ENCODE peak calls at places on chromosomes 7 and 10, in nine cellular contexts. S is GM12865, L is neural progenitor cell, N is foreskin fibroblast, Z is left ventricle myocardium inferior, C is astrocyte of the spinal cord, W is SK-N-SH, E is IMR-90, U is ovary. T is an unnamed sample.

GRCh38 chr7:13682626-13683025 is 306.8 kb downstream of the ETV1 start:
- DNase-seq in U (no peak), L (no peak), E (no peak), N (no peak), C (no peak), Z (no peak), S (no peak), W (no peak), T (no peak)

GRCh38 chr10:133461027-133461426 is 7.3 kb downstream of the SCART1 start:
- DNase-seq in Z (no peak), C (no peak), S (no peak), U (no peak), N (no peak), W (no peak), L (no peak), E (no peak), T (no peak)

GRCh38 chr7:121547341-121548092 is 151.4 kb upstream of the FAM3C start:
- DNase-seq in W (peak), E (peak), U (no peak), L (peak), N (peak), Z (no peak), C (peak), S (peak), T (no peak)

GRCh38 chr10:130018253-130018652 is 54.2 kb upstream of the EBF3 start:
- DNase-seq in Z (no peak), W (no peak), U (no peak), N (peak), C (peak), S (no peak), L (no peak), E (peak), T (no peak)

GRCh38 chr10:93198401-93199175 is 124.9 kb downstream of the CYP26A1 start:
- DNase-seq in C (no peak), W (no peak), E (peak), L (peak), U (peak), S (no peak), Z (no peak), N (peak), T (no peak)

GRCh38 chr7:128872394-128872824 is 9.8 kb downstream of the ATP6V1F start:
- DNase-seq in L (no peak), C (no peak), U (no peak), E (no peak), Z (no peak), S (no peak), N (no peak), W (no peak), T (no peak)

GRCh38 chr7:74027683-74028320 is at the start of gene ELN:
- DNase-seq in L (peak), S (no peak), N (peak), Z (peak), W (peak), U (peak), E (peak), C (no peak), T (no peak)

GRCh38 chr10:28544058-28544457 is 11.1 kb downstream of the WAC start:
- DNase-seq in U (no peak), W (no peak), C (no peak), N (no peak), S (no peak), L (no peak), E (no peak), Z (no peak), T (no peak)

GRCh38 chr10:79071535-79071923 is 2.8 kb downstream of the ZMIZ1 start:
- DNase-seq in S (no peak), W (no peak), U (no peak), E (no peak), Z (no peak), N (no peak), L (no peak), C (no peak), T (no peak)

GRCh38 chr10:13158401-13158800 is 3.0 kb upstream of the MCM10 start:
- DNase-seq in W (no peak), C (no peak), E (no peak), U (peak), N (no peak), S (no peak), L (peak), Z (no peak), T (no peak)

GRCh38 chr7:98493379-98493778 is 92.5 kb upstream of the BAIAP2L1 start:
- DNase-seq in N (no peak), W (no peak), L (no peak), U (no peak), E (no peak), S (no peak), Z (no peak), C (no peak), T (no peak)

GRCh38 chr7:108008827-108009226 is 5.9 kb upstream of the LAMB1 start:
- DNase-seq in S (no peak), N (no peak), U (no peak), E (no peak), C (no peak), L (no peak), Z (no peak), W (no peak), T (no peak)

GRCh38 chr7:77696643-77697534 is 630 bp downstream of the RSBN1L start:
- DNase-seq in U (peak), S (peak), Z (peak), C (peak), L (peak), E (peak), W (peak), N (peak), T (peak)

GRCh38 chr7:26101471-26102151 is 50.4 kb upstream of the NFE2L3 start:
- DNase-seq in S (peak), E (no peak), U (no peak), W (no peak), C (no peak), L (peak), Z (no peak), N (no peak), T (peak)

GRCh38 chr7:116142374-116142773 is 68.0 kb upstream of the TES start:
- DNase-seq in S (no peak), U (no peak), E (no peak), L (no peak), N (no peak), Z (no peak), C (no peak), W (no peak), T (no peak)

GRCh38 chr7:122791959-122792545 is 89.3 kb upstream of the RNF148 start:
- DNase-seq in S (no peak), Z (no peak), W (no peak), U (no peak), N (no peak), C (no peak), L (peak), E (no peak), T (no peak)

GRCh38 chr7:5429253-5429856 is 5.7 kb upstream of the TNRC18 start:
- DNase-seq in S (no peak), N (peak), C (peak), Z (peak), L (peak), W (no peak), U (peak), E (peak), T (no peak)

GRCh38 chr10:60883187-60883586 is 60.8 kb downstream of the RHOBTB1 start:
- DNase-seq in Z (no peak), L (peak), C (peak), E (peak), U (no peak), W (peak), N (peak), S (peak), T (peak)

GRCh38 chr10:117254338-117254737 is 13.4 kb downstream of the SLC18A2 start:
- DNase-seq in S (no peak), N (no peak), W (no peak), Z (no peak), C (no peak), U (no peak), L (no peak), E (no peak), T (no peak)

GRCh38 chr10:6124666-6125065 is 35.8 kb downstream of the RBM17 start:
- DNase-seq in W (no peak), Z (peak), L (no peak), S (no peak), C (no peak), N (no peak), E (no peak), U (peak), T (no peak)

GRCh38 chr7:28984631-28985030 is 26.5 kb upstream of the TRIL start:
- DNase-seq in Z (peak), E (peak), W (peak), L (peak), U (no peak), S (no peak), N (peak), C (peak), T (no peak)

GRCh38 chr7:38660427-38661099 is 29.4 kb upstream of the AMPH start:
- DNase-seq in W (peak), L (peak), C (peak), U (no peak), E (peak), S (peak), Z (no peak), N (peak), T (peak)

GRCh38 chr7:157542669-157543021 is 205.8 kb downstream of the DNAJB6 start:
- DNase-seq in Z (no peak), U (no peak), W (no peak), C (no peak), E (no peak), S (no peak), N (no peak), L (no peak), T (no peak)

GRCh38 chr7:46360255-46360654 is 439.2 kb upstream of the IGFBP3 start:
- DNase-seq in E (no peak), N (no peak), Z (no peak), S (no peak), C (no peak), U (no peak), W (no peak), L (peak), T (no peak)

GRCh38 chr10:111360260-111360925 is 283.6 kb downstream of the ADRA2A start:
- DNase-seq in S (peak), E (no peak), U (peak), N (no peak), C (no peak), W (peak), Z (peak), L (peak), T (peak)

GRCh38 chr7:4828720-4829383 is 33.0 kb downstream of the PAPOLB start:
- DNase-seq in S (no peak), E (no peak), U (no peak), Z (no peak), L (no peak), N (no peak), C (no peak), W (no peak), T (no peak)

GRCh38 chr10:60942604-60943269 is 1.2 kb downstream of the RHOBTB1 start:
- DNase-seq in Z (peak), L (no peak), C (peak), W (peak), E (peak), S (peak), N (peak), U (peak), T (peak)

GRCh38 chr7:47132471-47132870 is 449.4 kb downstream of the TNS3 start:
- DNase-seq in S (no peak), Z (no peak), W (no peak), C (no peak), E (peak), N (peak), L (no peak), U (no peak), T (no peak)

GRCh38 chr10:75236178-75236825 is 545 bp upstream of the COMTD1 start:
- DNase-seq in W (no peak), S (no peak), Z (no peak), U (no peak), L (no peak), E (no peak), N (no peak), C (no peak), T (no peak)
- H3K4me3 ChIP-seq in W (peak), S (no peak), Z (peak), U (peak), L (no peak), E (no peak), N (no peak), C (no peak), T (no peak)

GRCh38 chr7:21261627-21262564 is 166.0 kb upstream of the SP4 start:
- DNase-seq in Z (no peak), C (peak), N (no peak), W (peak), L (peak), S (peak), U (no peak), E (peak), T (peak)
- TF ChIP-seq CTCF in Z (peak), C (peak), N (peak), W (peak), L (peak), S (peak), U (no peak), E (peak), T (peak)

DNA sequence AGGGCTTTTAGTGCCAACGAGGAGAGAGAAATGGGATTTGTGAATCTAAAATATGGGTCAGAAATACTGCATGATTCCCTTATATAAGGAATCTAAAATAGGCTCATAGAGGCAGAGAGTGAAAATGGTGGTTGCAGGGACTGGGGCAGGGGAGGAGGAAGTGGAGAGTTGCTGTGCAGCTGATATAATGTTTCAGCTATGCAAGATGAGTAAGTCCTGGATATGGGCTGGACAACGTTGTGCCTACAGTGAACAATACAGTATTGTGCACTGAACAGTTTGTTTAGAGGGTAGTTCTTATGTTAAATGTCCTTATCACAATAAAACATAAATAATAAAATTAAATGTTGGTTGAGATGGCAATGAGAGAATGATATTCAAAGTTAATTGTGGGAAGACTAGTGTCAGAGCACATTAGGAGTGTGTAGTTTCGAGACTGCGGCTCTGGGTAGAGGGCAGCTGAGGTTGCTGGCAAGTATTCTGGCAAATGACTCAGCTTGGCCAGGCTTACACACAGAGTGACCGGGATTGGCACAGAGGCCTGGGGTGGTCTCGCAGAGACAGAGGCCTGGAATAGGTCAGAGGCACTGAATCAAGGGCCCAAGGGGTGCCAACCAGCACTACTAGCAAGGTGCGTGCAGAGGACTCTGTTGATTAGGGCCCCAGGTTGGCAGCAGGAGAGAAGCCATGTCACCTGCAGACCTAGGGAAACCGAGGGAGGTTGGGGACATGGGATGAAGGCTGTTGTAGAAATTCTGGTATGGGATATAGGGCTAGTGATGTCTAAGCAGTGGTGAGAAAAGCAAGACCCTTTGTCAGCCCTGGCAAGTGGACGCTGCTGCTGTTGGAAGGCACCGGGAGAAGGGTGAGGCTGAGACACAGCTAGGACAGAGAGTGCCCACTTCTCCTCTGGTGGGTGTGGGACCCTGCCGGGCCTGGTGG is 2.8 kb upstream of the DEPP1 start:
- DNase-seq in L (no peak), C (peak), Z (no peak), E (peak), U (peak), N (peak), W (no peak), S (peak), T (no peak)
- H3K4me3 ChIP-seq in L (no peak), C (no peak), Z (peak), E (no peak), U (no peak), N (no peak), W (no peak), S (no peak), T (no peak)

GRCh38 chr10:69899727-69900595 is 98.3 kb downstream of the COL13A1 start:
- DNase-seq in L (no peak), E (no peak), N (no peak), S (no peak), W (no peak), C (no peak), U (no peak), Z (no peak), T (peak)
- TF ChIP-seq CTCF in L (no peak), E (no peak), N (no peak), S (no peak), W (no peak), C (no peak), U (no peak), Z (no peak), T (no peak)

GRCh38 chr10:77710081-77710551 is 72.5 kb upstream of the KCNMA1 start:
- DNase-seq in W (no peak), Z (no peak), S (peak), N (no peak), L (peak), C (no peak), U (no peak), E (no peak), T (no peak)
- H3K4me3 ChIP-seq in W (no peak), Z (no peak), S (peak), N (no peak), L (no peak), C (no peak), U (no peak), E (no peak), T (no peak)

DNA sequence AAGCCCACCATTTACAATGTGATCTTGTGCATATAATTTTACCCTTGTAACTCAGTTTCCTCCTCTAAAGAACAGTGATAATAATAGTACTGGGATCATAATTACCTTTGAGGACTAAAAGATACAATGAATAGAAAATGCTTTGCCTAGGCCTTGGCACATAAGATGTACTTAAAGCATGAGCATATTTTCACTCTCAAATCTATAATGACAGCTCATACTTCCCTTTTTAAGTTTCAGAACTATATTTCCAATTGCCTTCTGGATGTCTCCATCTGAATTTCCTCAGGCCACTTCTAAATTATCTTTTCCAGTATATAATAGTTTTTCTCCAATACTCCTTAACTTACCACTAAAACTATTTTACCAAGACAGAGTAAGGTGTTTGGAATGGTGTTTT is 13.3 kb upstream of the ITGB8 start:
- DNase-seq in L (no peak), N (no peak), U (no peak), Z (no peak), W (no peak), C (no peak), S (no peak), E (no peak), T (no peak)
- TF ChIP-seq CTCF in L (no peak), N (no peak), U (no peak), Z (no peak), W (no peak), C (no peak), S (no peak), E (no peak), T (no peak)

GRCh38 chr10:80188713-80189112 is 16.6 kb downstream of the ANXA11 start:
- DNase-seq in S (no peak), Z (no peak), W (no peak), C (no peak), E (no peak), U (peak), L (no peak), N (no peak), T (no peak)
- H3K4me3 ChIP-seq in S (no peak), Z (no peak), W (no peak), C (no peak), E (no peak), U (no peak), L (no peak), N (no peak), T (no peak)

DNA sequence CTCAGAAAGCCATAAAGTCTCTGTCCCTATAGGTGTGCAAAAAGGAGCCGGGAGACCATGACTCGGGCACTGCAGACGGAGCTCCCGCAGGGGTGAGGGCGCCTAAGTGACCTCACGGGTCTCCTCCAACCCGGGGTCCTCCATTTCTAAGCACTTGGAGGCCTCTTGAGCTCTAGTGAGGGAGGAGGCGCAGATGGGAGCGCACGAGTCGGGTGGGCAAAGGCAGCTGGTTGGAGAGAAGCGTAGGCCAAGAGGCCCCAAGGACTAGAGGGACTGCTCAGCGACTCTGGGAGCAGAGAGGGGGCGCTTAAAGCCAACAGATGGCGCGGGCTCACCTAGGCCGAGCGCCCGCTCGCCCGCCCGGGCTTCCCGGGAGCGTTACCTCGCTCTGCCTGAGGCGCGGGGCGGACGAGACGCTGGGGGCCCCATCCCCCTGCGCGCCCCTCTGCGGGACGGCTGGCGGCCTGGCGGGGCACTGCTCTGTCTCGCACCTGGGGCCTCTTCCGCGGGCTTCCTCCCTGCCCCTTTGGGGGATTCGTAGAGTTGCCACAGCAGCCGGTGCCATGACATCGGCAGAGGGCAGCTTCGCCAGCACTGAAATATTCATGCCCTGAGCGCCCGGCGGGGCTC is 521 bp upstream of the CDH23 start:
- DNase-seq in N (peak), L (peak), U (peak), W (peak), E (no peak), Z (peak), C (peak), S (peak), T (peak)
- TF ChIP-seq CTCF in N (no peak), L (peak), U (peak), W (no peak), E (peak), Z (peak), C (peak), S (peak), T (peak)

GRCh38 chr7:17279081-17279480 is 19.4 kb upstream of the AHR start:
- DNase-seq in Z (no peak), N (no peak), L (no peak), C (no peak), E (no peak), S (no peak), U (no peak), W (no peak), T (no peak)

GRCh38 chr7:17274551-17275245 is 23.8 kb upstream of the AHR start:
- DNase-seq in Z (no peak), L (no peak), W (no peak), S (no peak), C (peak), U (no peak), N (peak), E (peak), T (no peak)

GRCh38 chr7:17275749-17276671 is 22.4 kb upstream of the AHR start:
- DNase-seq in L (no peak), U (no peak), S (no peak), Z (no peak), W (no peak), E (peak), N (peak), C (peak), T (no peak)
- H3K4me3 ChIP-seq in L (no peak), U (no peak), S (no peak), Z (no peak), W (no peak), E (no peak), N (no peak), C (no peak), T (no peak)

T was measured in WERI-Rb-1.